ENCODE peak calls at places on chromosomes 5 and 9, in ten cellular contexts. D is PC-3, Q is psoas muscle, X is astrocyte of the spinal cord, K is lower leg skin, G is endodermal cell, R is A549, F is RWPE2, E is AG09309, L is lower lobe of right lung. V is an unnamed sample.

GRCh38 chr5:141871870-141872269 is 6.3 kb downstream of the PCDH1 start:
- DNase-seq in Q (no peak), X (no peak), L (no peak), E (no peak), D (no peak), R (no peak), F (no peak), G (peak; percentile 49), K (no peak), V (no peak)

GRCh38 chr5:45696206-45696836 is at the start of gene HCN1:
- DNase-seq in E (peak; percentile 21), X (peak; percentile 76), K (peak; percentile 35), L (peak; percentile 81), F (peak; percentile 78), Q (peak; percentile 89), D (no peak), R (peak; percentile 23), G (peak; percentile 95), V (peak; percentile 94)

GRCh38 chr5:141779642-141780041 is 97.6 kb upstream of the ARAP3 start:
- DNase-seq in X (peak; percentile 42), Q (peak; percentile 61), G (peak; percentile 65), F (no peak), E (no peak), K (no peak), R (no peak), D (peak; percentile 27), L (no peak), V (no peak)

GRCh38 chr5:81021951-81022687 is 62.0 kb downstream of the RASGRF2 start:
- DNase-seq in E (no peak), X (no peak), D (no peak), K (no peak), Q (no peak), F (no peak), L (no peak), G (no peak), R (no peak), V (no peak)

GRCh38 chr5:180640301-180640764 is 9.1 kb downstream of the FLT4 start:
- DNase-seq in L (no peak), G (peak; percentile 35), R (no peak), F (no peak), D (no peak), X (no peak), E (no peak), K (no peak), Q (no peak), V (peak; percentile 10)

GRCh38 chr5:76591366-76591765 is 31.8 kb downstream of the F2RL2 start:
- DNase-seq in E (no peak), F (no peak), K (no peak), R (no peak), Q (no peak), L (no peak), X (no peak), D (no peak), G (no peak), V (no peak)

GRCh38 chr9:89436963-89437625 is 60.8 kb downstream of the SEMA4D start:
- DNase-seq in Q (no peak), K (no peak), L (peak; percentile 81), F (no peak), D (no peak), E (no peak), G (peak; percentile 50), X (no peak), R (no peak), V (no peak)

GRCh38 chr9:87285183-87285582 is 212.5 kb upstream of the DAPK1 start:
- DNase-seq in R (no peak), G (no peak), F (no peak), Q (no peak), D (no peak), K (no peak), L (no peak), X (no peak), E (no peak), V (no peak)

GRCh38 chr9:98503867-98504800 is 204.6 kb downstream of the GABBR2 start:
- DNase-seq in F (no peak), L (no peak), X (no peak), D (no peak), R (no peak), G (no peak), Q (no peak), K (no peak), E (no peak), V (no peak)

GRCh38 chr9:109862452-109862851 is 82.5 kb downstream of the PALM2AKAP2 start:
- DNase-seq in Q (no peak), K (no peak), G (no peak), X (no peak), L (no peak), R (no peak), E (no peak), F (no peak), D (no peak), V (no peak)

GRCh38 chr9:131545003-131545785 is at the start of gene PRRT1B:
- DNase-seq in R (peak; percentile 94), K (no peak), G (no peak), E (no peak), X (no peak), L (peak; percentile 91), Q (no peak), D (peak; percentile 85), F (no peak), V (no peak)

GRCh38 chr9:127923046-127923445 is 6.2 kb upstream of the ST6GALNAC4 start:
- DNase-seq in D (no peak), G (peak; percentile 83), F (no peak), R (no peak), E (no peak), X (no peak), K (no peak), L (no peak), Q (no peak), V (no peak)

GRCh38 chr5:176822426-176823075 is 12.2 kb downstream of the UNC5A start:
- DNase-seq in E (no peak), K (no peak), X (no peak), F (peak; percentile 89), R (no peak), G (no peak), D (peak; percentile 88), Q (peak; percentile 45), L (no peak), V (no peak)

DNA sequence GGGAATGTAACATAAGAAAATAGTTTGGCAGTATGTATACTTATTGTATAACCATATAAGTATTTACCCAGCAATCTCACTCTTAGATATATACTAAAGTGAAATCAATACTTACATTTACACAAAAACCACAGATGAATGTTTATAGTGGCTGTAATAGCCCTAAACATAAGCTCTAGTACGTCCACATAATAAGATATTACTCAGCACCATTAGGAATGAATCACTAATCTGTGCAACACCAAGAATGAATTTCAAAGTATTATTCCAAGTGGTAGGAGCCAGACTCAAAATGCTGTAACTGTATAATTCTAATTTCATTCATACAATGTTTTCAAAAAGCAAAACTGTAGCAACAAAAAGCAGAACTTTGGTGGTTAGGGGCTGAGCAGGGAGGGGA is 11.8 kb upstream of the C5orf46 start:
- DNase-seq in K (no peak), L (no peak), E (no peak), G (no peak), X (peak; percentile 67), Q (no peak), F (no peak), R (no peak), D (peak; percentile 94), V (no peak)
- TF ChIP-seq CTCF in K (no peak), L (no peak), E (no peak), G (no peak), X (no peak), Q (no peak), F (no peak), R (no peak), D (no peak), V (no peak)

GRCh38 chr5:152532714-152533113 is 127.6 kb upstream of the NMUR2 start:
- DNase-seq in G (no peak), R (peak; percentile 28), L (no peak), K (no peak), F (no peak), E (peak; percentile 23), X (peak; percentile 65), Q (no peak), D (peak; percentile 75), V (no peak)
- TF ChIP-seq CTCF in G (peak; percentile 83), R (peak; percentile 67), L (peak; percentile 43), K (no peak), F (peak; percentile 75), E (peak; percentile 35), X (peak; percentile 25), Q (peak; percentile 32), D (peak; percentile 81), V (no peak)

GRCh38 chr5:11599499-11599898 is 304.7 kb downstream of the CTNND2 start:
- DNase-seq in E (no peak), L (no peak), G (no peak), R (no peak), K (no peak), D (no peak), Q (no peak), F (no peak), X (no peak), V (no peak)

GRCh38 chr5:11607944-11608343 is 296.3 kb downstream of the CTNND2 start:
- DNase-seq in G (no peak), F (no peak), Q (no peak), D (no peak), R (no peak), E (no peak), K (no peak), L (no peak), X (no peak), V (no peak)

GRCh38 chr5:11596657-11597071 is 307.6 kb downstream of the CTNND2 start:
- DNase-seq in R (no peak), D (no peak), F (no peak), X (no peak), K (no peak), G (no peak), Q (no peak), E (no peak), L (no peak), V (no peak)

DNA sequence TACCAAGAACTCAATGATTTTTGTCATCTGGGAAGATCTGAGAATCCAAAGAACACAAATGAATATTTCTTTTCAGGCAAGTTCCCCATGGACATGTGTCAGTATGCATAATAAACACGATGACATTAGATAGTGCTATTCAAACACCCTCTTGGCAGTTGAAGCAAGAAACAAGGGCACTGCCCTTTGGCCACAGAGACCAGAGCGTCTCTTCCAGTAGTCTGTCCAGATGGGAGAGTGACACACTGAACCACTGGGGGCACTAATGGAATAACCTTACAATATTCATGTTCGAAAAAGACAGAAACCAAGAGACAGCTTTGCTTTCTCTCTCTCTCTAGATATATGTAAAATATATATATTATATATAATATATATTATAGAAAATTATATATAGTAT is 301.9 kb downstream of the CTNND2 start:
- DNase-seq in E (no peak), D (peak; percentile 39), R (peak; percentile 2), L (no peak), Q (no peak), G (no peak), X (no peak), F (no peak), K (no peak), V (no peak)
- TF ChIP-seq CTCF in E (no peak), D (peak; percentile 38), R (no peak), L (no peak), Q (no peak), G (peak; percentile 55), X (no peak), F (no peak), K (no peak), V (peak; percentile 29)

DNA sequence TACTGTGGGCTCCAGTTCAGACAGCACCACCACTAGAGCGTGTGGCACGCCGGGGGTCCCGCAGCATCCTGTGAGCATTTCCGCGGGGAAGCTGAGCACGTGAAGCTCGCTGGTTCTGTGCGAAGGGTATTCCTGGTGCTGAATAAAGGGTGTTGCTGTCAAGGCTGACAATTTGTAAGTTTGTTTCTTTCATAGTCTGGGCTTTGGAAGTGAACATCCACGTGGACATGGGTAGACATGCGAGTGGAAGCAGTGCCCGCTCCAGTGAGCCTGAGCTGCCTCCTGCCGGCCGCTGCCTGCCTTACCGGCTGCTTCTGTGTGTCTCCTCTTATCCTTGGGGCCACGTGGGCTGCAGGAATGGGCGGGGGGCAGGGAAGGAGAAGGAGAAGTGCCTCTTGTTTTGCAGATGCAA is 14.7 kb downstream of the NDUFS6 start:
- DNase-seq in L (no peak), K (no peak), F (peak; percentile 45), E (no peak), X (no peak), G (no peak), Q (no peak), R (no peak), D (no peak), V (peak; percentile 18)
- TF ChIP-seq CTCF in L (no peak), K (no peak), F (no peak), E (no peak), X (no peak), G (no peak), Q (no peak), R (no peak), D (no peak), V (no peak)

V was measured in glutamatergic neuron.